ENCODE peak calls at places on chromosomes 3 and 15, in eight cellular contexts. H, A, K, B, C, F, N and R are unnamed samples.
A peak's percentile ranks its signal among the peaks of the same experiment; 100 is the strongest.

GRCh38 chr15:101251830-101252820 is at the start of gene CHSY1:
- DNase-seq in K (peak; percentile 69), N (peak; percentile 97), B (peak; percentile 91), H (peak; percentile 93), A (no peak), F (peak; percentile 98), C (peak; percentile 67), R (peak; percentile 97)

GRCh38 chr15:61057830-61058529 is 171.1 kb downstream of the RORA start:
- DNase-seq in H (no peak), K (no peak), A (no peak), N (peak; percentile 60), B (no peak), C (no peak), F (no peak), R (no peak)

GRCh38 chr3:72722930-72723726 is 125.1 kb downstream of the SHQ1 start:
- DNase-seq in C (no peak), K (no peak), B (no peak), A (no peak), F (no peak), H (peak; percentile 38), N (no peak), R (no peak)

GRCh38 chr3:83034806-83035703 is 1273.6 kb upstream of the GBE1 start:
- DNase-seq in A (no peak), N (no peak), B (no peak), F (peak; percentile 70), K (no peak), C (no peak), H (no peak), R (no peak)

GRCh38 chr15:82646250-82647044 is 716 bp downstream of the CPEB1 start:
- DNase-seq in A (no peak), H (no peak), B (no peak), N (no peak), C (no peak), F (no peak), K (peak; percentile 85), R (no peak)

GRCh38 chr3:185820973-185821758 is 3.7 kb downstream of the IGF2BP2 start:
- DNase-seq in H (no peak), C (peak; percentile 53), F (no peak), N (no peak), K (no peak), B (no peak), A (no peak), R (no peak)

GRCh38 chr3:134462236-134463059 is 23.3 kb downstream of the ANAPC13 start:
- DNase-seq in F (no peak), B (no peak), C (no peak), N (peak; percentile 70), K (no peak), A (no peak), H (no peak), R (no peak)

GRCh38 chr3:187843654-187844053 is 98.4 kb upstream of the BCL6 start:
- DNase-seq in K (no peak), F (no peak), A (no peak), B (no peak), C (no peak), H (no peak), N (peak; percentile 90), R (no peak)

GRCh38 chr3:30349507-30349906 is 256.9 kb upstream of the TGFBR2 start:
- DNase-seq in K (peak; percentile 39), H (no peak), N (no peak), F (peak; percentile 27), B (no peak), C (peak; percentile 78), A (no peak), R (no peak)

GRCh38 chr3:187922704-187923393 is 177.6 kb upstream of the BCL6 start:
- DNase-seq in N (no peak), B (no peak), H (no peak), F (no peak), C (no peak), A (no peak), K (no peak), R (no peak)

GRCh38 chr3:79515072-79515471 is 252.7 kb downstream of the ROBO1 start:
- DNase-seq in C (no peak), B (no peak), F (no peak), H (no peak), N (no peak), A (no peak), K (no peak), R (no peak)
- TF ChIP-seq POLR2AphosphoS5 in C (no peak), B (no peak), F (no peak), H (no peak), N (no peak), A (no peak), K (no peak), R (no peak)

GRCh38 chr3:41129731-41130130 is 69.6 kb upstream of the CTNNB1 start:
- DNase-seq in B (no peak), C (no peak), H (no peak), N (no peak), A (peak; percentile 6), K (no peak), F (no peak), R (no peak)
- H3K27ac ChIP-seq in B (no peak overlapping the region), C (no peak overlapping the region), H (no peak overlapping the region), N (no peak overlapping the region), A (no peak overlapping the region), K (no peak overlapping the region), F (no peak overlapping the region), R (no peak overlapping the region)

GRCh38 chr15:96088592-96088991 is 241.9 kb upstream of the NR2F2 start:
- DNase-seq in F (no peak), H (no peak), N (no peak), C (no peak), B (no peak), A (no peak), K (peak; percentile 75), R (no peak)
- TF ChIP-seq CTCF in F (no peak), H (no peak), N (no peak), C (no peak), B (no peak), A (no peak), K (no peak), R (no peak)

DNA sequence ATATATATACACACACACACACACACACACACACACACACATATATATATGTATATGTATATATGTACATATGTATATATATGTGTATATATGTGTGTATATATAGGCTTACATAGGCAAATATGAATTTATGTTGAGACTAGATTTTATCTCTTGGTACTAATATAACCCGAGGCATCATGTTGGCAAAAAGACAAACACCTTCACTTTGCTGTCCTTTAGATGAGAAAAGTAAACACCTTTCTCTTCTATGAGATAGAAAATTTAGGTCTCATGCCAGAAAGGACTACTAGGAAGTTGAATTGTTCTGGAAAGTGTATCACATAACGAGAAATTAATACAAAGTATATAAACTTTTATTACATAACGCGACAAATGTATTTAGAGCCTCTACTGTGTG is 19.6 kb upstream of the LEO1 start:
- DNase-seq in H (no peak), A (no peak), F (no peak), N (no peak), C (no peak), K (no peak), B (no peak), R (no peak)
- TF ChIP-seq POLR2AphosphoS5 in H (no peak), A (no peak), F (no peak), N (no peak), C (no peak), K (no peak), B (no peak), R (no peak)

GRCh38 chr3:150077107-150077506 is 106.4 kb upstream of the PFN2 start:
- DNase-seq in B (no peak), C (no peak), A (peak; percentile 40), N (peak; percentile 60), K (no peak), F (no peak), H (no peak), R (no peak)

GRCh38 chr3:150075417-150075865 is 104.7 kb upstream of the PFN2 start:
- DNase-seq in H (no peak), F (no peak), N (peak; percentile 37), A (peak; percentile 75), C (no peak), B (no peak), K (no peak), R (no peak)

GRCh38 chr3:150078983-150079739 is 108.5 kb upstream of the PFN2 start:
- DNase-seq in H (no peak), K (no peak), C (no peak), F (no peak), A (no peak), N (peak; percentile 88), B (no peak), R (peak; percentile 74)

GRCh38 chr3:150076443-150076842 is 105.7 kb upstream of the PFN2 start:
- DNase-seq in H (no peak), K (no peak), C (no peak), B (no peak), F (no peak), N (peak; percentile 68), A (peak; percentile 13), R (no peak)

GRCh38 chr3:150077581-150078247 is 107.0 kb upstream of the PFN2 start:
- DNase-seq in H (no peak), F (no peak), N (no peak), K (no peak), C (no peak), B (no peak), A (peak; percentile 1), R (no peak)
- H3K27ac ChIP-seq in H (no peak overlapping the region), F (no peak overlapping the region), N (no peak overlapping the region), K (no peak overlapping the region), C (no peak overlapping the region), B (no peak overlapping the region), A (no peak overlapping the region), R (no peak overlapping the region)

DNA sequence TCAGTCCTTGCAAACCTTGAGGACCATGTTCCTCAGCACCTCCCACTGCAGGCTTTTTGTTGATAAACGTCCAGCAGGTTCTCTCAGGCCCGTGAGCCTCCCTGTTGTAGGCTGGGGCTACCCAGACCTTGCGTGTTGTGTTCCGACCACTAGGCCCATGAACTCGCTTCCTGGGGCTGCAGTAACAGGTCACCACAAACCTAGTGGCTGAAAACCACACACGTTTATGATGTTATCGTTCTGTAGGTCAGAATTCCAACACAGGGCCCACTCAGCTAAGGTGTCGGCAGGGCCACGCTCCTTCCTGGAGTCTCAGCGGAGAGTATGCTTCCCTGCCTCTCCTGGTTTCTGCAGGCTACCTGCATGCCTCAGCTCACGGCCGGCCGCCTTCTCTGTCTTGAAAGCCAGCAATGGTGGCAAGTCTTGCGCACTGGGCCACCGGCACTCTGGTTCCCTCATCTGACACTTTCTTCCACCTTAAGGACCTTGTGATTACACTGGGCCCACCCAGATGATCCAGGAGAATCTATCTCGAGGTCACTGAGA is 60.8 kb downstream of the ATP10A start:
- DNase-seq in H (no peak), N (peak; percentile 84), K (no peak), F (no peak), C (no peak), B (no peak), A (peak; percentile 71), R (no peak)
- TF ChIP-seq CTCF in H (no peak), N (no peak), K (no peak), F (no peak), C (no peak), B (no peak), A (no peak), R (no peak)